ENCODE peak calls at places on chromosomes 11 and 22, in nine cellular contexts. Y is kidney, W is neural progenitor cell, P is breast epithelium, O is IMR-90, G is left ventricle myocardium inferior, M is left lung, H is body of pancreas, Q is heart left ventricle. F is an unnamed sample. For H3K9me3, the result is how much of the 10 kb centered on the place peaks cover.

GRCh38 chr22:50584106-50585096 is 1.8 kb upstream of the CHKB start:
- DNase-seq in Y (peak), W (no peak), P (no peak), O (no peak), G (no peak), M (no peak), H (no peak), Q (no peak), F (no peak)

GRCh38 chr22:41979423-41980250 is 10.4 kb downstream of the SEPTIN3 start:
- DNase-seq in Y (no peak), W (no peak), P (no peak), O (no peak), G (no peak), M (no peak), H (no peak), Q (no peak), F (no peak)

GRCh38 chr11:100637706-100638105 is 49.4 kb upstream of the ARHGAP42 start:
- DNase-seq in Y (no peak), W (no peak), P (no peak), O (no peak), G (no peak), M (no peak), H (no peak), Q (no peak), F (no peak)

GRCh38 chr11:10993186-10993585 is 135.3 kb upstream of the ZBED5 start:
- DNase-seq in Y (no peak), W (no peak), P (no peak), O (peak), G (no peak), M (no peak), H (no peak), Q (no peak), F (no peak)

GRCh38 chr11:22349446-22349845 is 11.3 kb downstream of the SLC17A6 start:
- DNase-seq in Y (no peak), W (no peak), P (no peak), O (no peak), G (no peak), M (no peak), H (no peak), Q (no peak), F (no peak)

GRCh38 chr11:102157219-102157618 is 47.0 kb downstream of the YAP1 start:
- DNase-seq in Y (no peak), W (peak), P (no peak), O (peak), G (peak), M (peak), H (peak), Q (peak), F (peak)

GRCh38 chr11:3826721-3827120 is 14.0 kb downstream of the RHOG start:
- DNase-seq in Y (no peak), W (peak), P (no peak), O (no peak), G (no peak), M (no peak), H (no peak), Q (no peak), F (no peak)

GRCh38 chr11:80155412-80156017 is 714.7 kb upstream of the TENM4 start:
- DNase-seq in Y (no peak), W (peak), P (no peak), O (peak), G (no peak), M (no peak), H (no peak), Q (no peak), F (no peak)

GRCh38 chr11:13861411-13861810 is 101.1 kb upstream of the SPON1 start:
- DNase-seq in Y (no peak), W (no peak), P (no peak), O (no peak), G (no peak), M (no peak), H (no peak), Q (no peak), F (no peak)

GRCh38 chr22:37784829-37785495 is 22.8 kb upstream of the GCAT start:
- DNase-seq in Y (peak), W (no peak), P (peak), O (no peak), G (no peak), M (peak), H (peak), Q (no peak), F (no peak)

GRCh38 chr11:129814244-129814992 is 1.2 kb upstream of the TMEM45B start:
- DNase-seq in Y (no peak), W (peak), P (no peak), O (no peak), G (no peak), M (no peak), H (no peak), Q (no peak), F (no peak)

GRCh38 chr22:29211066-29211841 is 5.6 kb downstream of the EMID1 start:
- DNase-seq in Y (no peak), W (no peak), P (no peak), O (no peak), G (no peak), M (no peak), H (no peak), Q (no peak), F (no peak)

GRCh38 chr11:14499178-14499559 is 442 bp downstream of the COPB1 start:
- DNase-seq in Y (peak), W (peak), P (no peak), O (peak), G (peak), M (no peak), H (peak), Q (peak), F (peak)

GRCh38 chr11:27460571-27460970 is 12.0 kb downstream of the LGR4 start:
- DNase-seq in Y (no peak), W (no peak), P (no peak), O (no peak), G (no peak), M (no peak), H (peak), Q (no peak), F (no peak)

GRCh38 chr11:122598971-122599370 is 56.6 kb upstream of the UBASH3B start:
- DNase-seq in Y (no peak), W (no peak), P (no peak), O (no peak), G (no peak), M (no peak), H (no peak), Q (no peak), F (no peak)

DNA sequence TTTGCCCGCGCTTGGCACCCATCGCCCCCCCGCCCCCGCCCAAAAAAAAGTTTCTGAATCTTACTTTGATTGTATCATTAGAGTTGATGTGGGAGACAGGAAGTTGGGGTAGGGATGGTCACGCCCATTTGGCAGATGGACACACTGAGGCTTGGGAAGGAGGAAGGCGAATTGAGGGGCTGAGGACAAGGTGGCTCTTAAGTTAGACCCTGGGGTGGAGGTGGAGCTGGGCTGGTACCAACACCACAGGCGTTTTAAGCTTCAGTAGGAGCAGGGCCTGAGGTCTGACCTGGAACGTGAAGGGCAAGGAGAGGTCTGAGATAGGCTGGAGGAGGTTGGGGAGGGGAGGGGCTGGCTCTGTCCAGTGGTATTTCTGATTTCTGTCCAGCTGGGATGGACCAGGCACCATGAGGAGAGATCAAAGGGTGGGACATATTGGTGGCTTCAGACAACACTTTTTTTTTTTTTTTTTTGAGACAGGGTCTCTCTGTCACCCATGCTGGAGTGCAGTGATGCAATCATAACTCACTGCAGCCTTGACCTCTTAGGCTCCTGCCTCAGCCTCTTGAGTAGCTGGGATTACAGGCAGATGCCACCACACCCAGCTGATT is 777 bp upstream of the CDC42BPG start:
- DNase-seq in Y (no peak), W (no peak), P (no peak), O (no peak), G (no peak), M (no peak), H (no peak), Q (no peak), F (no peak)
- H3K4me3 ChIP-seq in Y (peak), W (peak), P (peak), O (no peak), G (peak), M (peak), H (peak), Q (peak), F (peak)

GRCh38 chr11:73024646-73025045 is 117.5 kb downstream of the FCHSD2 start:
- DNase-seq in Y (no peak), W (no peak), P (no peak), O (no peak), G (no peak), M (no peak), H (no peak), Q (no peak), F (no peak)

GRCh38 chr11:73030130-73030529 is 112.0 kb downstream of the FCHSD2 start:
- DNase-seq in Y (no peak), W (no peak), P (no peak), O (no peak), G (no peak), M (no peak), H (no peak), Q (no peak), F (no peak)

GRCh38 chr11:73034330-73034729 is 107.8 kb downstream of the FCHSD2 start:
- DNase-seq in Y (no peak), W (no peak), P (no peak), O (no peak), G (no peak), M (no peak), H (no peak), Q (no peak), F (no peak)

GRCh38 chr11:73029408-73029807 is 112.7 kb downstream of the FCHSD2 start:
- DNase-seq in Y (no peak), W (no peak), P (no peak), O (no peak), G (no peak), M (no peak), H (no peak), Q (no peak), F (no peak)

GRCh38 chr11:73028621-73029020 is 113.5 kb downstream of the FCHSD2 start:
- DNase-seq in Y (no peak), W (no peak), P (no peak), O (no peak), G (no peak), M (no peak), H (no peak), Q (no peak), F (no peak)
- H3K9me3 ChIP-seq in Y (under half), W (under half), P (under half), O (under half), G (under half), M (under half), H (under half), Q (under half), F (under half)

DNA sequence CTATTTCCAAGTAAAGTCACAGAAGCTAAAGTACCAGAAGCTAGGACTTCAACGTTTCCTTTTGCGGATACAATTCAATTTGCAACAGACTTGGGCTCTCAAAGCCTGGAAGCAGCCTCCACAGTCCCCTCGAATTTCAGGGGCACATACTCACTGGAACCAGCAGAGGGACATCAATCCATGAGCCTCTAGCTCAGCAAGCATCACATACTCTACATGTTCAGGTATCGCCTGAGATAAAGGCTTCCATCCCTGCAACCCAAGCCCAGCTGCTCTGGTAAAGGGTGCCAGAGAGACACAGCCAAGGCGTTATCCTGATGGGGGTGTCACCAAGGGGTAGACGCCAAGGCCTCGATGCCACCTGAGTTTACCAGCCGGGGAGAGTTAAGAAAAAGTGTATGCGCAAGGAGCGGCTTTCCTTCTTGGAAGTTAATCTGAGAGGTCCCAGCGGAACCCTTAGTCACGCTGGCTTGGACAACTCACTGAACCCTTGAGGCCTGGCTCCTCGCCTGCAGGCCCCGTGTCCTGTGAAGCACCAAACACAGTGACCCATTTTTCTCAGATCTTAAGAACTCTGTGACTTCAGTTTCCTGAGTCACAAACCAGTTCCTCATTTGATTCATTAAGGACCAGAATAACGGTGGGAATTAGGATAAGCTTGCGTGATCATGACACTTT is 13.0 kb downstream of the LTO1 start:
- DNase-seq in Y (peak), W (peak), P (no peak), O (no peak), G (no peak), M (no peak), H (no peak), Q (no peak), F (no peak)
- TF ChIP-seq CTCF in Y (no peak), W (peak), P (no peak), O (no peak), G (no peak), M (no peak), H (no peak), Q (no peak), F (no peak)

GRCh38 chr11:45896392-45897068 is 10.5 kb downstream of the FREY1 start:
- DNase-seq in Y (peak), W (peak), P (no peak), O (no peak), G (no peak), M (no peak), H (peak), Q (no peak), F (no peak)
- H3K4me3 ChIP-seq in Y (peak), W (peak), P (no peak), O (no peak), G (no peak), M (no peak), H (no peak), Q (no peak), F (no peak)

GRCh38 chr11:2656859-2657258 is 42.9 kb downstream of the KCNQ1OT1 start:
- DNase-seq in Y (no peak), W (no peak), P (no peak), O (no peak), G (no peak), M (no peak), H (no peak), Q (no peak), F (no peak)
- H3K9me3 ChIP-seq in Y (under half), W (under half), P (under half), O (half or more), G (half or more), M (under half), H (under half), Q (half or more), F (under half)

GRCh38 chr22:27062857-27063256 is 405.5 kb downstream of the MIAT start:
- DNase-seq in Y (no peak), W (no peak), P (no peak), O (no peak), G (no peak), M (no peak), H (no peak), Q (no peak), F (no peak)

GRCh38 chr22:27057717-27058116 is 400.3 kb downstream of the MIAT start:
- DNase-seq in Y (no peak), W (no peak), P (no peak), O (no peak), G (no peak), M (no peak), H (no peak), Q (no peak), F (no peak)

GRCh38 chr22:27063841-27064240 is 406.5 kb downstream of the MIAT start:
- DNase-seq in Y (no peak), W (no peak), P (no peak), O (no peak), G (no peak), M (no peak), H (no peak), Q (no peak), F (no peak)

GRCh38 chr22:27063381-27063780 is 406.0 kb downstream of the MIAT start:
- DNase-seq in Y (no peak), W (no peak), P (no peak), O (no peak), G (no peak), M (no peak), H (no peak), Q (no peak), F (no peak)

GRCh38 chr22:27060188-27060587 is 402.8 kb downstream of the MIAT start:
- DNase-seq in Y (no peak), W (no peak), P (no peak), O (no peak), G (no peak), M (no peak), H (no peak), Q (no peak), F (no peak)
- TF ChIP-seq CTCF in Y (no peak), W (no peak), P (no peak), O (no peak), G (no peak), M (no peak), H (no peak), Q (no peak), F (no peak)

F was measured in sigmoid colon.